ENCODE peak calls at places on chromosomes 2 and 18, in seven cellular contexts. One of them, this sample, is unnamed.

GRCh38 chr2:47129191-47129711 is 25.9 kb downstream of the STPG4 start:
- DNase-seq in pancreas: no peak
- DNase-seq in aorta: no peak
- DNase-seq in body of pancreas: no peak
- DNase-seq in colonic mucosa: no peak
- DNase-seq in AG04450: no peak
- DNase-seq in cardiac muscle cell: no peak
- DNase-seq in this sample: no peak

GRCh38 chr18:41370740-41371623 is 584.1 kb upstream of the PIK3C3 start:
- DNase-seq in colonic mucosa: no peak
- DNase-seq in cardiac muscle cell: peak
- DNase-seq in body of pancreas: no peak
- DNase-seq in aorta: no peak
- DNase-seq in pancreas: no peak
- DNase-seq in AG04450: no peak
- DNase-seq in this sample: no peak

GRCh38 chr2:116094196-116094595 is 1651.8 kb downstream of the DPP10 start:
- DNase-seq in aorta: peak
- DNase-seq in colonic mucosa: no peak
- DNase-seq in body of pancreas: no peak
- DNase-seq in cardiac muscle cell: peak
- DNase-seq in AG04450: no peak
- DNase-seq in pancreas: no peak
- DNase-seq in this sample: no peak

GRCh38 chr2:134462275-134462674 is 208.4 kb downstream of the MGAT5 start:
- DNase-seq in pancreas: no peak
- DNase-seq in AG04450: no peak
- DNase-seq in aorta: no peak
- DNase-seq in body of pancreas: no peak
- DNase-seq in cardiac muscle cell: no peak
- DNase-seq in colonic mucosa: no peak
- DNase-seq in this sample: no peak

GRCh38 chr2:119025013-119025412 is 83.0 kb downstream of the MARCO start:
- DNase-seq in colonic mucosa: no peak
- DNase-seq in AG04450: no peak
- DNase-seq in aorta: no peak
- DNase-seq in pancreas: no peak
- DNase-seq in cardiac muscle cell: no peak
- DNase-seq in body of pancreas: no peak
- DNase-seq in this sample: no peak

GRCh38 chr2:176134978-176135575 is 5.6 kb downstream of the HOXD8 start:
- DNase-seq in cardiac muscle cell: no peak
- DNase-seq in pancreas: no peak
- DNase-seq in AG04450: no peak
- DNase-seq in body of pancreas: no peak
- DNase-seq in colonic mucosa: no peak
- DNase-seq in aorta: no peak
- DNase-seq in this sample: no peak

GRCh38 chr2:128731994-128732650 is 413.5 kb upstream of the HS6ST1 start:
- DNase-seq in aorta: no peak
- DNase-seq in pancreas: no peak
- DNase-seq in body of pancreas: no peak
- DNase-seq in AG04450: no peak
- DNase-seq in colonic mucosa: no peak
- DNase-seq in cardiac muscle cell: no peak
- DNase-seq in this sample: no peak

GRCh38 chr18:24268784-24269550 is 128.7 kb downstream of the OSBPL1A start:
- DNase-seq in aorta: no peak
- DNase-seq in AG04450: no peak
- DNase-seq in pancreas: no peak
- DNase-seq in cardiac muscle cell: no peak
- DNase-seq in body of pancreas: no peak
- DNase-seq in colonic mucosa: no peak
- DNase-seq in this sample: no peak

GRCh38 chr2:2646312-2647051 is 315.4 kb upstream of the MYT1L start:
- DNase-seq in body of pancreas: no peak
- DNase-seq in colonic mucosa: no peak
- DNase-seq in pancreas: no peak
- DNase-seq in AG04450: no peak
- DNase-seq in cardiac muscle cell: peak
- DNase-seq in aorta: no peak
- DNase-seq in this sample: no peak

GRCh38 chr18:69948919-69949537 is 1.4 kb upstream of the CD226 start:
- DNase-seq in colonic mucosa: peak
- DNase-seq in pancreas: no peak
- DNase-seq in AG04450: no peak
- DNase-seq in body of pancreas: no peak
- DNase-seq in cardiac muscle cell: peak
- DNase-seq in aorta: peak
- DNase-seq in this sample: peak

GRCh38 chr18:13549879-13550231 is 176.5 kb downstream of the FAM210A start:
- DNase-seq in colonic mucosa: no peak
- DNase-seq in aorta: no peak
- DNase-seq in body of pancreas: no peak
- DNase-seq in cardiac muscle cell: no peak
- DNase-seq in pancreas: no peak
- DNase-seq in AG04450: no peak
- DNase-seq in this sample: no peak

GRCh38 chr18:13548944-13549878 is 177.1 kb downstream of the FAM210A start:
- DNase-seq in pancreas: no peak
- DNase-seq in colonic mucosa: no peak
- DNase-seq in cardiac muscle cell: no peak
- DNase-seq in body of pancreas: no peak
- DNase-seq in AG04450: no peak
- DNase-seq in aorta: no peak
- DNase-seq in this sample: no peak

GRCh38 chr18:13550446-13551304 is 175.7 kb downstream of the FAM210A start:
- DNase-seq in pancreas: no peak
- DNase-seq in cardiac muscle cell: no peak
- DNase-seq in AG04450: no peak
- DNase-seq in aorta: no peak
- DNase-seq in colonic mucosa: no peak
- DNase-seq in body of pancreas: no peak
- DNase-seq in this sample: no peak

GRCh38 chr18:13551841-13552733 is 174.3 kb downstream of the FAM210A start:
- DNase-seq in pancreas: no peak
- DNase-seq in colonic mucosa: no peak
- DNase-seq in cardiac muscle cell: no peak
- DNase-seq in AG04450: no peak
- DNase-seq in aorta: no peak
- DNase-seq in body of pancreas: no peak
- DNase-seq in this sample: no peak

GRCh38 chr18:13551305-13551603 is 175.1 kb downstream of the FAM210A start:
- DNase-seq in AG04450: no peak
- DNase-seq in colonic mucosa: no peak
- DNase-seq in aorta: no peak
- DNase-seq in cardiac muscle cell: no peak
- DNase-seq in body of pancreas: no peak
- DNase-seq in pancreas: no peak
- DNase-seq in this sample: no peak
- H3K27ac ChIP-seq in AG04450: no peak
- H3K27ac ChIP-seq in colonic mucosa: no peak
- H3K27ac ChIP-seq in aorta: no peak
- H3K27ac ChIP-seq in cardiac muscle cell: no peak
- H3K27ac ChIP-seq in body of pancreas: no peak
- H3K27ac ChIP-seq in pancreas: no peak
- H3K27ac ChIP-seq in this sample: peak

DNA sequence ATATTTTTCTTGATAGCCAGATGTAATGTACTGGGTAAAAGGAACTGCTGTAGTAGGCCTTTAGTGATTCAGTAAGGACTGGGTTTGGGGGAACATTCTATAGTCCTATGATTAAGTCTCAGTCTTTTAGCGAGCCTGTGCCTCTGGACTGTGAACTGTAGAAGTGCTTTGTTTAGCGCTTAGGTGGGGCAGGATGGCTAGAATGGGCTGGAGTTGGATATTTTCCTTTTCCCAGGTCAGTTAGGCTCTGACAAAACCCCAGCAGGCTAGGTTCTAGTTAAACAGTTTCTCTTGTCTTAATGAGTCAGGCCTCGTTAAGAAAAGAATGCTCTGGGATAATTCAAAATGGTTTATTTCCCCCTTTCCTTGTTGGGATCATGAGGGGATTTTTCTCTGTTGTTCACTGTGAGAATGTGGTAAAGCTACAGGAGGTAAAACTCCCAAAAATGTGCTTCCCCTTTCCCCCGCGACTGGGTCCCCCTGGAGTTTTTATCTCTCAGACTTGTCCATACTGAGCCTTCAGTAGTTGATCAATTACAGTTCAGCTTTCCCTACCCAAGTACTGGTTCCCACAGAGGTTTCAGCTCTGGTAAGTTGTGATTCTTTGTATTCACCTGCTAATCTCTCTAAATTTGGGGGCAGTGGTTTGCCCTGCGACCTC is 31.5 kb downstream of the EHBP1 start:
- DNase-seq in cardiac muscle cell: no peak
- DNase-seq in pancreas: no peak
- DNase-seq in aorta: no peak
- DNase-seq in AG04450: no peak
- DNase-seq in body of pancreas: no peak
- DNase-seq in colonic mucosa: no peak
- DNase-seq in this sample: no peak
- H3K27ac ChIP-seq in cardiac muscle cell: peak
- H3K27ac ChIP-seq in pancreas: no peak
- H3K27ac ChIP-seq in aorta: no peak
- H3K27ac ChIP-seq in AG04450: no peak
- H3K27ac ChIP-seq in body of pancreas: no peak
- H3K27ac ChIP-seq in colonic mucosa: no peak
- H3K27ac ChIP-seq in this sample: no peak

DNA sequence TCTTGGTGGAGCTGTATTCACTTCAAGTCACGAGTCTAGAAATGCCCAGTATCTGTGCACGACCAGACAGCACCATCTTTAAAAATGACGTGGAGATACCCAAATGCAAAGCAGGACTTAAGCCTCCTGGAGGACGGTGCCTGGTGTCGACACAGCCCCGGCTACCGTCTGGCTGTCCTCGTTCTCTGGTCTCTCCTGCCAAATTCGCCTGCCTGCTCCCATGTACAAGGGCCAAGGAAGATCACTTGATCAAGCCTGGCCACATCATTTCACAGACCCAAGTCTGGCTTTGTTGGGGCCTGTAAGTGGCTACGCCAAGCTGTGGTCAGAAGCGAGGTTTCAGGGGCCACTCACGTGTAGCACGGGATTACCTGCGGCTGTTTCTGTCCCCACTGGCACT is 9.4 kb downstream of the ODC1 start:
- DNase-seq in body of pancreas: no peak
- DNase-seq in aorta: no peak
- DNase-seq in pancreas: no peak
- DNase-seq in colonic mucosa: no peak
- DNase-seq in cardiac muscle cell: no peak
- DNase-seq in AG04450: no peak
- DNase-seq in this sample: no peak
- H3K27ac ChIP-seq in body of pancreas: no peak
- H3K27ac ChIP-seq in aorta: no peak
- H3K27ac ChIP-seq in pancreas: no peak
- H3K27ac ChIP-seq in colonic mucosa: no peak
- H3K27ac ChIP-seq in cardiac muscle cell: no peak
- H3K27ac ChIP-seq in AG04450: no peak
- H3K27ac ChIP-seq in this sample: no peak

DNA sequence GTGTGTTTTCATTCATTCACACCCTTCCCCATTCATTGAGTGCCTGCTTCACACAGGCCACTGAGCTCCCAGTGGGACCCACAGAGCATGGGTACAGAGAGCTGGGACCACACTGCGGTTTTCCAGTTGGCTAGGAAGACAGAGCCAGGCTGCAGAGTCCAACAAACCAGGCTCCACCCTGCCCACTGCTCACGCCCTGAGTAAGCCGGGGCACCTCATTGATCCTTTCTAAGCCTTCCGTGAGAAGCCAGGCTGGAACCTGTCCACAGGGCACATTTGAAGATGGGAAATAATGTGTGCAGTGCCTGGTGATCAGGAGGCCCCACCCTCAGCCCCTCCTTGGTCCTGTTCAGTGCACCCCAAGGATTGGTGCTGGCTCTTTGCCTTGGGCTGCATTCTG is 13.5 kb downstream of the KCNIP3 start:
- DNase-seq in colonic mucosa: no peak
- DNase-seq in aorta: no peak
- DNase-seq in body of pancreas: no peak
- DNase-seq in AG04450: no peak
- DNase-seq in pancreas: no peak
- DNase-seq in cardiac muscle cell: no peak
- DNase-seq in this sample: no peak
- H3K27ac ChIP-seq in colonic mucosa: no peak
- H3K27ac ChIP-seq in aorta: no peak
- H3K27ac ChIP-seq in body of pancreas: no peak
- H3K27ac ChIP-seq in AG04450: no peak
- H3K27ac ChIP-seq in pancreas: no peak
- H3K27ac ChIP-seq in cardiac muscle cell: no peak
- H3K27ac ChIP-seq in this sample: no peak

GRCh38 chr2:120954939-120955338 is 219.3 kb downstream of the GLI2 start:
- DNase-seq in pancreas: peak
- DNase-seq in AG04450: no peak
- DNase-seq in cardiac muscle cell: no peak
- DNase-seq in aorta: no peak
- DNase-seq in body of pancreas: peak
- DNase-seq in colonic mucosa: no peak
- DNase-seq in this sample: no peak

GRCh38 chr2:120955427-120955826 is 219.8 kb downstream of the GLI2 start:
- DNase-seq in pancreas: no peak
- DNase-seq in cardiac muscle cell: no peak
- DNase-seq in aorta: no peak
- DNase-seq in body of pancreas: no peak
- DNase-seq in colonic mucosa: no peak
- DNase-seq in AG04450: no peak
- DNase-seq in this sample: no peak

GRCh38 chr2:120958623-120959366 is 223.1 kb downstream of the GLI2 start:
- DNase-seq in colonic mucosa: peak
- DNase-seq in pancreas: no peak
- DNase-seq in AG04450: no peak
- DNase-seq in cardiac muscle cell: no peak
- DNase-seq in aorta: no peak
- DNase-seq in body of pancreas: no peak
- DNase-seq in this sample: no peak

GRCh38 chr2:120957905-120958304 is 222.2 kb downstream of the GLI2 start:
- DNase-seq in cardiac muscle cell: no peak
- DNase-seq in AG04450: no peak
- DNase-seq in body of pancreas: no peak
- DNase-seq in pancreas: no peak
- DNase-seq in colonic mucosa: no peak
- DNase-seq in aorta: no peak
- DNase-seq in this sample: peak

GRCh38 chr2:120956486-120957156 is 221.0 kb downstream of the GLI2 start:
- DNase-seq in pancreas: no peak
- DNase-seq in colonic mucosa: no peak
- DNase-seq in AG04450: no peak
- DNase-seq in aorta: no peak
- DNase-seq in cardiac muscle cell: no peak
- DNase-seq in body of pancreas: no peak
- DNase-seq in this sample: no peak
- H3K27ac ChIP-seq in pancreas: no peak
- H3K27ac ChIP-seq in colonic mucosa: no peak
- H3K27ac ChIP-seq in AG04450: no peak
- H3K27ac ChIP-seq in aorta: no peak
- H3K27ac ChIP-seq in cardiac muscle cell: no peak
- H3K27ac ChIP-seq in body of pancreas: no peak
- H3K27ac ChIP-seq in this sample: no peak

This sample was measured in left ventricle myocardium inferior.